ENCODE peak calls at places on chromosomes 6 and 20, in eight cellular contexts. H is A549, Z is HCT116, G is ovary, P is right lobe of liver, F is transverse colon, S is Peyer's patch, D is esophagus squamous epithelium. R is an unnamed sample.
A peak's percentile ranks its signal among the peaks of the same experiment; 100 is the strongest.

GRCh38 chr6:1110164-1110563 is 201.7 kb upstream of the FOXQ1 start:
- DNase-seq in P (no peak), H (no peak), Z (peak; percentile 22), F (no peak), D (no peak), G (no peak), S (no peak), R (no peak)

GRCh38 chr6:163427498-163428254 is 13.2 kb downstream of the QKI start:
- DNase-seq in S (no peak), Z (peak; percentile 16), H (no peak), F (no peak), P (no peak), D (no peak), G (no peak), R (no peak)

GRCh38 chr20:53688085-53688484 is 94.4 kb upstream of the ZNF217 start:
- DNase-seq in F (no peak), H (no peak), P (no peak), G (no peak), S (no peak), Z (no peak), D (no peak), R (no peak)

GRCh38 chr6:41039060-41039998 is at the start of gene UNC5CL:
- DNase-seq in F (peak; percentile 73), H (peak; percentile 64), G (no peak), Z (peak; percentile 27), P (peak; percentile 83), D (no peak), S (peak; percentile 83), R (peak; percentile 49)

GRCh38 chr20:7773511-7773910 is 166.7 kb downstream of the HAO1 start:
- DNase-seq in G (no peak), S (no peak), P (no peak), H (no peak), D (no peak), Z (no peak), F (no peak), R (no peak)

GRCh38 chr20:44033344-44033743 is 118.7 kb downstream of the TOX2 start:
- DNase-seq in S (no peak), F (no peak), D (no peak), P (no peak), G (no peak), Z (no peak), H (no peak), R (no peak)

GRCh38 chr20:33282991-33283555 is at the start of gene BPIFB1:
- DNase-seq in D (no peak), G (no peak), Z (no peak), S (no peak), P (no peak), F (no peak), H (no peak), R (no peak)

GRCh38 chr20:13312300-13312699 is 91.2 kb downstream of the ISM1 start:
- DNase-seq in D (no peak), P (no peak), F (no peak), G (no peak), H (no peak), Z (no peak), S (no peak), R (no peak)

GRCh38 chr6:80605165-80605989 is 498.9 kb downstream of the BCKDHB start:
- DNase-seq in H (no peak), S (no peak), Z (peak; percentile 42), G (no peak), D (no peak), F (no peak), P (no peak), R (no peak)

GRCh38 chr6:13454286-13455221 is 32.8 kb downstream of the GFOD1 start:
- DNase-seq in D (no peak), Z (no peak), P (no peak), F (peak; percentile 62), S (peak; percentile 90), G (no peak), H (no peak), R (peak; percentile 27)

GRCh38 chr20:58497076-58497665 is 18.0 kb downstream of the APCDD1L start:
- DNase-seq in Z (no peak), G (no peak), S (no peak), P (no peak), F (no peak), D (no peak), H (no peak), R (no peak)

DNA sequence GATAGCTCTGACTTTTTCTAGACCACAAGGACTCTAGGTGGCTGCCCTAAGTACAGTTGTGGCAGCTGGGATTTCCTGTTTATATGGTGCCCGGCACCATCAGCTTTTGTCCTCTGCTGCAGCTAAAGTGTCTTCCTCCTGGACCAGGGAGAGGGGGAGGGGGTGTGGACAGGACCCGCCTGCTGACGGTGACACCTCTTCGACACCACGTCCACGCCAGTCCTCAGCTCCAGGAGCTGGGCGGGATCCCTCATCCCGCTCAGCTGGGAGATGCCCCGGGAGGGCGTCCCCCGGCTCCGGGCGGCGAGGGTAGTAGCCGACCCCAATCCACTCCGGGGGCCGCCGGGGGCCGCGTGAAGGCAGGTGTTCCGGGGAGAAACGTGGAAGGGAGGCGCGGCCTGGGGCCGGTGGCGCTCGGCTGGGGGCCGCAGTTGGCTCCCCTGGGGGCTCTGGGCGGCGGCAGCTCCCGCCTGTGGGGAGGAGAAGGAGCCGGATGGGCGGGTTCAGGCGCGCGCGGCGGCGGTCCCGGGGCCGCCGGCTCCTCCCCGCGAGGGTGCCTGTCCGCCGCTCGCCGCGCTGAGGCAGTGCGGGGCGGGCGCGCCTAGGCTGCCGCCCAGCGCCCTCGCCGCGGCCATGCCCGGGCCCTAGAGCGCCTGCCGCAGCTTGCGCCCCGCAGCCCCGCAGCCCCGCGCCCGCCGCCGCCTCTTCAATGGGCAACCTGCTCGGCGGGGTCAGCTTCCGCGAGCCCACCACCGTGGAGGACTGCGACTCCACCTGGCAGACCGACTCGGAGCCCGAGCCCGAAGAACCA is at the start of gene OGFRL1:
- DNase-seq in H (peak; percentile 57), Z (no peak), P (peak; percentile 82), D (no peak), F (peak; percentile 78), S (peak; percentile 93), G (peak; percentile 75), R (peak; percentile 74)
- H3K4me1 ChIP-seq in H (peaks cover 38% of the 10 kb centered on the region), Z (peaks cover 8% of the 10 kb centered on the region), P (no peaks in the 10 kb centered on the region), D (peaks cover 30% of the 10 kb centered on the region), F (no peaks in the 10 kb centered on the region), S (peaks cover 3% of the 10 kb centered on the region), G (peaks cover 2% of the 10 kb centered on the region), R (peaks cover 7% of the 10 kb centered on the region)

DNA sequence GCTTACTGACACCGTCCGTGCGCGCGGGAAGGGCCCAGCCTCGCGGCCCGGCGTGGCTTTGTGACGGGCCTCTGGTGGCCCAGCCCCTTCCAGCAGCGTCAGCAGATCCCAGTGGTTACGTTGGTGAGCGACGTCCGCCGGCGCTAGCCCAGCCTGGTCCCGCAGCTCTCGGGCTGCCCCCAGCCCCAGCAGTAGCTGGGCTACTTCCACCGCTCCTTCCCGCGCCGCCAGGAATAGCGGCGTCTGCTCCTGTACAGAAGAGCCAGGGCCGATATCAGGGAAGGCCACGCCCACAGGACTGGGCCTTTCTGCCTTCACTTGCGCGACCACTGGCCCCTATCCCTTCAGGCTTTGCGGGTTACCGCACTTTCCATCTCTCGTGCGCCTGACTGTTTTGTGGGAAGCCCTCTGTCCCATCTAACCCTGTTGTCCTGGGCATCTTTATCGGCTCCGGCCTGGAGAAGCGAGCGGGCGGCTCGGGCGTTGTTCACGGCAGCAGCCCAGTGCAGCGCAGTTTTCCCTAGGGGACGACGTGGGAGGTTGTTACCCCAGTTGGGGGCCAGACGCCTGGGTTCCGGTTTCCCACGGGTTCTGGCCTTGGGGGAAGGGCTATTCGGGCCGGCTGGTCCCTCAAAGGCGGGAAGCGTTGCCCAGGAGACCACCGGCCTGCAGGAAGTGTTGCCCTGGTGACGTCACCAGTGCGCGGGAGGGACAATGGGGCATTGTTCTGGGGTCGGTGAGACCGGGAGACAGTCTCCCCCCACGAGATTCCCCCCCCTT is 3.6 kb upstream of the GPSM3 start:
- DNase-seq in F (peak; percentile 92), H (peak; percentile 53), G (peak; percentile 97), Z (peak; percentile 73), D (peak; percentile 45), S (peak; percentile 94), P (peak; percentile 91), R (peak; percentile 97)
- TF ChIP-seq POLR2A in F (peak; percentile 99), H (peak; percentile 63), G (peak; percentile 100), Z (peak; percentile 25), D (peak; percentile 81), S (peak; percentile 98), P (peak; percentile 99), R (peak; percentile 98)

GRCh38 chr6:129691709-129692108 is 18.3 kb downstream of the ARHGAP18 start:
- DNase-seq in F (no peak), S (no peak), Z (no peak), G (no peak), H (no peak), D (no peak), P (no peak), R (no peak)
- H3K4me1 ChIP-seq in F (peaks cover 11% of the 10 kb centered on the region), S (peaks cover 26% of the 10 kb centered on the region), Z (peaks cover 92% of the 10 kb centered on the region), G (no peaks in the 10 kb centered on the region), H (peaks cover 36% of the 10 kb centered on the region), D (no peaks in the 10 kb centered on the region), P (no peaks in the 10 kb centered on the region), R (no peaks in the 10 kb centered on the region)

GRCh38 chr6:33070909-33071308 is 2.5 kb downstream of the HLA-DPA1 start:
- DNase-seq in D (no peak), P (no peak), G (no peak), F (no peak), S (no peak), Z (no peak), H (no peak), R (no peak)
- TF ChIP-seq POLR2A in D (no peak), P (no peak), G (no peak), F (no peak), S (no peak), Z (no peak), H (no peak), R (no peak)

DNA sequence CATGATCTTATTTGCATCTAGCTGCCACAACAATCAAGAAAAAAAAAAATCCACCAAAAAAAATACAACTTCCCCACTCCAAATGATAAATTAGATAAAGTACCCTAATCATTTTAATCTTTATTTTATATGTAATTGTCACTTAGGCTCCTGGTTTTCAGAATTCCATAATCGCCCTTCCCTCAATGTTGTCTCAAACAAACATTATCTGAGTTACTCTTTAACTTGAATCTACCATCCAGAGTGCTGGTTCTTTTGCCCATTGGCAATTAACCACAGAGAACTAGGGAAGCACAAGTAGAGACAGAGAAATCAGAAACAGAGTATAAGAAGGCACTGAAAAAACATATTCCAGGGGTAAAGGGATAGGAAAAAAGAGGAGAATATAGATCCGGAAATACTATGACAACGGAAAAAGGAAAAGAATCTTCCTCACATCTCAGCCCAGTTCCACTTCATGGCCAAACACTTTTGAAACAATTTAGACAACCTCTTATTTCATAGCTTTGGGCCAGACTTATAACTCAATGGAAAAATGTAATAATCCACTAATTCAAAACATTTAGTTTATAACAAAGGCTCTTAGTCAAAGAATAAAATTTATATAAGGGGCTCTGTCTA is 861 bp upstream of the NHSL1 start:
- DNase-seq in S (no peak), G (no peak), F (no peak), H (no peak), Z (no peak), D (no peak), P (no peak), R (no peak)
- H3K4me1 ChIP-seq in S (peaks cover 34% of the 10 kb centered on the region), G (no peaks in the 10 kb centered on the region), F (no peaks in the 10 kb centered on the region), H (peaks cover 48% of the 10 kb centered on the region), Z (peaks cover 5% of the 10 kb centered on the region), D (peaks cover 5% of the 10 kb centered on the region), P (peaks cover 2% of the 10 kb centered on the region), R (no peaks in the 10 kb centered on the region)

GRCh38 chr6:42960243-42961019 is at the start of gene GNMT:
- DNase-seq in D (no peak), G (peak; percentile 64), Z (no peak), H (no peak), S (peak; percentile 87), F (peak; percentile 82), P (peak; percentile 95), R (peak; percentile 58)
- TF ChIP-seq POLR2A in D (no peak), G (no peak), Z (no peak), H (no peak), S (peak; percentile 34), F (peak; percentile 24), P (peak; percentile 46), R (no peak)